ENCODE peak calls at places on chromosomes 13 and 19, in eight cellular contexts. I is HepG2, U is Panc1, W is HCT116, M is upper lobe of left lung, Z is GM12878, P is K562, D is GM23338. V is an unnamed sample.
A peak's percentile ranks its signal among the peaks of the same experiment; 100 is the strongest.

GRCh38 chr19:17765069-17765618 is 13.9 kb downstream of the FCHO1 start:
- ATAC-seq in P (no peak), U (peak; percentile 52), I (peak; percentile 83), M (peak; percentile 88), D (no peak), W (peak; percentile 29), Z (no peak), V (peak; percentile 58)

GRCh38 chr19:18397242-18398202 is at the start of gene LRRC25:
- ATAC-seq in W (no peak), Z (peak; percentile 88), M (peak; percentile 76), U (no peak), D (peak; percentile 92), P (peak; percentile 67), I (peak; percentile 30), V (peak; percentile 56)

GRCh38 chr13:29746167-29746677 is 104.2 kb downstream of the UBL3 start:
- ATAC-seq in W (no peak), U (no peak), P (no peak), M (no peak), I (no peak), Z (no peak), D (no peak), V (no peak)

GRCh38 chr19:48897181-48897580 is 1.4 kb downstream of the TULP2 start:
- ATAC-seq in P (no peak), I (no peak), W (no peak), U (no peak), M (no peak), Z (no peak), D (no peak), V (no peak)

GRCh38 chr13:33186851-33187250 is 98.7 kb downstream of the STARD13 start:
- ATAC-seq in P (no peak), U (no peak), M (peak; percentile 51), I (no peak), Z (no peak), D (peak; percentile 37), W (no peak), V (peak; percentile 29)

GRCh38 chr19:44776402-44777096 is 1.1 kb upstream of the CBLC start:
- ATAC-seq in M (peak; percentile 34), I (no peak), Z (no peak), P (no peak), W (peak; percentile 61), U (no peak), D (peak; percentile 15), V (no peak)

GRCh38 chr13:29573190-29573589 is 22.3 kb downstream of the SLC7A1 start:
- ATAC-seq in M (peak; percentile 78), D (no peak), W (no peak), Z (peak; percentile 81), I (peak; percentile 29), U (no peak), P (peak; percentile 46), V (peak; percentile 63)

GRCh38 chr19:23294141-23294540 is 43.9 kb upstream of the ZNF724 start:
- ATAC-seq in M (no peak), Z (no peak), I (no peak), W (no peak), P (no peak), U (no peak), D (no peak), V (no peak)

GRCh38 chr19:8489591-8490394 is 12.6 kb downstream of the PRAM1 start:
- ATAC-seq in M (no peak), U (peak; percentile 35), I (peak; percentile 7), W (peak; percentile 31), Z (peak; percentile 37), P (peak; percentile 26), D (peak; percentile 37), V (no peak)

GRCh38 chr13:33033361-33033812 is 17.2 kb downstream of the KL start:
- ATAC-seq in D (no peak), I (no peak), W (no peak), P (no peak), M (peak; percentile 69), Z (peak; percentile 58), U (no peak), V (no peak)

GRCh38 chr19:6458695-6459355 is 767 bp downstream of the SLC25A23 start:
- ATAC-seq in I (peak; percentile 32), P (peak; percentile 10), Z (peak; percentile 22), U (no peak), D (peak; percentile 5), W (peak; percentile 12), M (no peak), V (no peak)

GRCh38 chr19:3707868-3708206 is 347 bp upstream of the TJP3 start:
- ATAC-seq in Z (no peak), W (no peak), P (no peak), D (no peak), U (peak; percentile 9), I (no peak), M (no peak), V (no peak)

GRCh38 chr13:36030670-36031331 is 100.4 kb downstream of the DCLK1 start:
- ATAC-seq in W (no peak), I (no peak), U (no peak), M (peak; percentile 87), P (no peak), D (peak; percentile 73), Z (no peak), V (peak; percentile 69)

GRCh38 chr19:4662020-4662695 is 8.0 kb downstream of the MYDGF start:
- ATAC-seq in P (no peak), M (no peak), D (no peak), W (no peak), I (no peak), Z (no peak), U (no peak), V (no peak)

GRCh38 chr19:33725567-33725966 is 71.1 kb upstream of the KCTD15 start:
- ATAC-seq in P (no peak), I (no peak), D (no peak), Z (no peak), U (no peak), M (no peak), W (no peak), V (no peak)

GRCh38 chr13:110853235-110853721 is 61.6 kb downstream of the ANKRD10 start:
- ATAC-seq in I (peak; percentile 84), D (peak; percentile 80), M (no peak), Z (no peak), U (no peak), W (no peak), P (peak; percentile 78), V (peak; percentile 36)

GRCh38 chr19:10227215-10227971 is 3.7 kb downstream of the S1PR2 start:
- ATAC-seq in P (no peak), I (no peak), W (no peak), Z (no peak), D (no peak), M (no peak), U (no peak), V (peak; percentile 13)

GRCh38 chr19:55353803-55354697 is 469 bp downstream of the COX6B2 start:
- ATAC-seq in I (peak; percentile 75), P (peak; percentile 96), W (peak; percentile 91), U (peak; percentile 91), M (peak; percentile 90), Z (peak; percentile 91), D (peak; percentile 80), V (peak; percentile 88)

GRCh38 chr19:7292950-7293794 is 1.0 kb downstream of the INSR start:
- ATAC-seq in U (no peak), D (peak; percentile 12), M (peak; percentile 32), W (no peak), P (no peak), I (peak; percentile 47), Z (peak; percentile 22), V (peak; percentile 12)

GRCh38 chr19:14410054-14410774 is 8.9 kb downstream of the DDX39A start:
- ATAC-seq in I (no peak), U (no peak), Z (no peak), P (no peak), D (no peak), M (no peak), W (no peak), V (no peak)

GRCh38 chr13:43293561-43293960 is 270.2 kb downstream of the DNAJC15 start:
- ATAC-seq in M (no peak), P (no peak), I (no peak), U (no peak), Z (no peak), W (no peak), D (no peak), V (no peak)

GRCh38 chr13:114148521-114148855 is 16.1 kb upstream of the RASA3 start:
- ATAC-seq in I (no peak), Z (peak; percentile 84), U (no peak), W (no peak), P (no peak), M (no peak), D (no peak), V (no peak)

GRCh38 chr19:32649751-32650150 is 25.2 kb downstream of the ANKRD27 start:
- ATAC-seq in U (no peak), W (no peak), D (no peak), Z (no peak), M (no peak), I (no peak), P (no peak), V (no peak)

GRCh38 chr13:113413898-113414282 is 39.4 kb downstream of the ADPRHL1 start:
- ATAC-seq in U (no peak), P (no peak), D (no peak), I (peak; percentile 58), Z (no peak), M (peak; percentile 43), W (no peak), V (peak; percentile 74)

GRCh38 chr13:75554981-75555380 is 5.4 kb downstream of the UCHL3 start:
- ATAC-seq in W (no peak), Z (no peak), I (no peak), D (no peak), P (no peak), U (no peak), M (no peak), V (no peak)

GRCh38 chr13:27334774-27335490 is 64.3 kb downstream of the RASL11A start:
- ATAC-seq in W (no peak), M (no peak), U (no peak), P (no peak), D (no peak), I (no peak), Z (no peak), V (no peak)
- TF ChIP-seq POLR2AphosphoS5 in W (no peak), M (no peak), U (no peak), P (no peak), D (no peak), I (no peak), Z (no peak), V (no peak)

DNA sequence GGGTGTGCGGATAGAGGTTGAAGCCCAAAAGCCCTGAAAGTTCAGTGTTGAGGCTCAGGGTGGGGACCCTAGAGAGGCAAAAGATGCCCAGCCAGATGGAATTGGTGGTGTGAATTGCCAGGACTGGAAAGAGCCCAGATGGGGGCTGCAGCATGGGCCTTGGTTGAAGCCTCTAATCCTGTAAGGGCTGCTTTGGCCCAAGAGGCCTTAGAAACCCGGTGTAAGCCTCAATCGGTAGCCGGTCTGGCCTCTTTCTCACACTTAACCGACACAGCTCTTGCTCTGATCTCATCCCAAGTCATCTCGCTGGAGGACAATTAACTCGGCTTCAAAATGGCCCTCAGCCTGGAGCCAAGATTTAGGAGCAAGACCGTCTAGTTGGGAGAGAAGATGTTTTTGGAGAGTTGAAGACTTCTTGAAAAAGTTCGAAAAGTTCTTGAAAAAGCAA is 2.0 kb downstream of the TPM4 start:
- ATAC-seq in D (no peak), W (no peak), U (no peak), P (no peak), I (no peak), M (peak; percentile 23), Z (peak; percentile 1), V (no peak)
- TF ChIP-seq POLR2AphosphoS5 in D (no peak), W (peak; percentile 42), U (no peak), P (no peak), I (no peak), M (no peak), Z (peak; percentile 82), V (no peak)

GRCh38 chr19:53704011-53704410 is 72.2 kb downstream of the DPRX start:
- ATAC-seq in P (no peak), U (no peak), I (no peak), D (no peak), W (no peak), M (no peak), Z (no peak), V (no peak)
- TF ChIP-seq POLR2AphosphoS5 in P (no peak), U (no peak), I (no peak), D (no peak), W (no peak), M (no peak), Z (no peak), V (no peak)

GRCh38 chr19:13012690-13013608 is 17.7 kb downstream of the NFIX start:
- ATAC-seq in W (peak; percentile 70), I (peak; percentile 80), D (no peak), U (peak; percentile 31), Z (peak; percentile 33), P (peak; percentile 61), M (peak; percentile 79), V (peak; percentile 61)
- TF ChIP-seq POLR2AphosphoS5 in W (no peak), I (no peak), D (no peak), U (no peak), Z (no peak), P (no peak), M (no peak), V (peak; percentile 51)

V was measured in gastroesophageal sphincter.